ENCODE peak calls at places on chromosomes 5 and 9, in nine cellular contexts. One of them, this sample, is unnamed.

GRCh38 chr5:157269165-157269671 is 3.3 kb downstream of the CYFIP2 start:
- DNase-seq in GM12878: no peak
- DNase-seq in sigmoid colon: no peak
- DNase-seq in NB4: peak; percentile 29
- DNase-seq in upper lobe of left lung: no peak
- DNase-seq in H1: no peak
- DNase-seq in breast epithelium: no peak
- DNase-seq in HCT116: no peak
- DNase-seq in heart left ventricle: no peak
- DNase-seq in this sample: no peak

GRCh38 chr5:411728-412127 is 31.2 kb upstream of the EXOC3 start:
- DNase-seq in GM12878: no peak
- DNase-seq in sigmoid colon: peak; percentile 42
- DNase-seq in NB4: no peak
- DNase-seq in upper lobe of left lung: peak; percentile 37
- DNase-seq in H1: no peak
- DNase-seq in breast epithelium: no peak
- DNase-seq in HCT116: no peak
- DNase-seq in heart left ventricle: no peak
- DNase-seq in this sample: no peak

GRCh38 chr5:73318308-73318719 is 130.3 kb downstream of the FOXD1 start:
- DNase-seq in GM12878: no peak
- DNase-seq in sigmoid colon: no peak
- DNase-seq in NB4: no peak
- DNase-seq in upper lobe of left lung: no peak
- DNase-seq in H1: no peak
- DNase-seq in breast epithelium: no peak
- DNase-seq in HCT116: no peak
- DNase-seq in heart left ventricle: no peak
- DNase-seq in this sample: no peak

GRCh38 chr5:168578006-168578405 is 1.2 kb downstream of the PANK3 start:
- DNase-seq in GM12878: no peak
- DNase-seq in sigmoid colon: no peak
- DNase-seq in NB4: peak; percentile 45
- DNase-seq in upper lobe of left lung: no peak
- DNase-seq in H1: no peak
- DNase-seq in breast epithelium: no peak
- DNase-seq in HCT116: no peak
- DNase-seq in heart left ventricle: no peak
- DNase-seq in this sample: no peak

GRCh38 chr5:126745259-126745992 is 31.5 kb upstream of the LMNB1 start:
- DNase-seq in GM12878: no peak
- DNase-seq in sigmoid colon: no peak
- DNase-seq in NB4: no peak
- DNase-seq in upper lobe of left lung: no peak
- DNase-seq in H1: no peak
- DNase-seq in breast epithelium: no peak
- DNase-seq in HCT116: no peak
- DNase-seq in heart left ventricle: no peak
- DNase-seq in this sample: no peak

GRCh38 chr9:96136992-96137665 is 164.8 kb downstream of the HSD17B3 start:
- DNase-seq in GM12878: peak; percentile 69
- DNase-seq in sigmoid colon: peak; percentile 87
- DNase-seq in NB4: no peak
- DNase-seq in upper lobe of left lung: peak; percentile 54
- DNase-seq in H1: no peak
- DNase-seq in breast epithelium: no peak
- DNase-seq in HCT116: no peak
- DNase-seq in heart left ventricle: no peak
- DNase-seq in this sample: peak; percentile 38

GRCh38 chr9:92682269-92682668 is 12.3 kb upstream of the IPPK start:
- DNase-seq in GM12878: no peak
- DNase-seq in sigmoid colon: no peak
- DNase-seq in NB4: no peak
- DNase-seq in upper lobe of left lung: no peak
- DNase-seq in H1: no peak
- DNase-seq in breast epithelium: no peak
- DNase-seq in HCT116: no peak
- DNase-seq in heart left ventricle: no peak
- DNase-seq in this sample: peak; percentile 79

GRCh38 chr5:145502906-145503305 is 332.2 kb downstream of the PRELID2 start:
- DNase-seq in GM12878: no peak
- DNase-seq in sigmoid colon: no peak
- DNase-seq in NB4: no peak
- DNase-seq in upper lobe of left lung: no peak
- DNase-seq in H1: no peak
- DNase-seq in breast epithelium: no peak
- DNase-seq in HCT116: no peak
- DNase-seq in heart left ventricle: no peak
- DNase-seq in this sample: no peak

GRCh38 chr9:76866689-76867088 is 39.2 kb downstream of the PRUNE2 start:
- DNase-seq in GM12878: no peak
- DNase-seq in sigmoid colon: no peak
- DNase-seq in NB4: no peak
- DNase-seq in upper lobe of left lung: no peak
- DNase-seq in H1: no peak
- DNase-seq in breast epithelium: no peak
- DNase-seq in HCT116: no peak
- DNase-seq in heart left ventricle: no peak
- DNase-seq in this sample: no peak

GRCh38 chr5:126339215-126339805 is 83.9 kb upstream of the GRAMD2B start:
- DNase-seq in GM12878: no peak
- DNase-seq in sigmoid colon: no peak
- DNase-seq in NB4: peak; percentile 67
- DNase-seq in upper lobe of left lung: no peak
- DNase-seq in H1: no peak
- DNase-seq in breast epithelium: peak; percentile 32
- DNase-seq in HCT116: peak; percentile 54
- DNase-seq in heart left ventricle: peak; percentile 40
- DNase-seq in this sample: peak; percentile 65

GRCh38 chr5:135319928-135320606 is 79.0 kb downstream of the MACROH2A1 start:
- DNase-seq in GM12878: no peak
- DNase-seq in sigmoid colon: no peak
- DNase-seq in NB4: peak; percentile 21
- DNase-seq in upper lobe of left lung: no peak
- DNase-seq in H1: no peak
- DNase-seq in breast epithelium: no peak
- DNase-seq in HCT116: no peak
- DNase-seq in heart left ventricle: no peak
- DNase-seq in this sample: no peak

GRCh38 chr9:137307255-137308101 is 5.4 kb upstream of the NRARP start:
- DNase-seq in GM12878: no peak
- DNase-seq in sigmoid colon: no peak
- DNase-seq in NB4: peak; percentile 64
- DNase-seq in upper lobe of left lung: peak; percentile 79
- DNase-seq in H1: no peak
- DNase-seq in breast epithelium: no peak
- DNase-seq in HCT116: no peak
- DNase-seq in heart left ventricle: peak; percentile 13
- DNase-seq in this sample: peak; percentile 89

GRCh38 chr5:124507688-124508087 is 238.8 kb downstream of the ZNF608 start:
- DNase-seq in GM12878: no peak
- DNase-seq in sigmoid colon: no peak
- DNase-seq in NB4: no peak
- DNase-seq in upper lobe of left lung: no peak
- DNase-seq in H1: no peak
- DNase-seq in breast epithelium: no peak
- DNase-seq in HCT116: no peak
- DNase-seq in heart left ventricle: no peak
- DNase-seq in this sample: no peak

GRCh38 chr9:136847827-136848392 is 1.3 kb upstream of the PHPT1 start:
- DNase-seq in GM12878: peak; percentile 23
- DNase-seq in sigmoid colon: peak; percentile 92
- DNase-seq in NB4: peak; percentile 90
- DNase-seq in upper lobe of left lung: peak; percentile 97
- DNase-seq in H1: no peak
- DNase-seq in breast epithelium: peak; percentile 59
- DNase-seq in HCT116: peak; percentile 67
- DNase-seq in heart left ventricle: peak; percentile 88
- DNase-seq in this sample: peak; percentile 86

GRCh38 chr9:4297151-4297794 is 2.6 kb downstream of the GLIS3 start:
- DNase-seq in GM12878: no peak
- DNase-seq in sigmoid colon: peak; percentile 91
- DNase-seq in NB4: peak; percentile 98
- DNase-seq in upper lobe of left lung: no peak
- DNase-seq in H1: no peak
- DNase-seq in breast epithelium: peak; percentile 75
- DNase-seq in HCT116: peak; percentile 79
- DNase-seq in heart left ventricle: peak; percentile 70
- DNase-seq in this sample: peak; percentile 95

GRCh38 chr9:111925017-111925770 is 28.6 kb downstream of the UGCG start:
- DNase-seq in GM12878: no peak
- DNase-seq in sigmoid colon: no peak
- DNase-seq in NB4: peak; percentile 28
- DNase-seq in upper lobe of left lung: no peak
- DNase-seq in H1: no peak
- DNase-seq in breast epithelium: no peak
- DNase-seq in HCT116: no peak
- DNase-seq in heart left ventricle: no peak
- DNase-seq in this sample: no peak

GRCh38 chr5:86613459-86613858 is 4.3 kb upstream of the COX7C start:
- DNase-seq in GM12878: no peak
- DNase-seq in sigmoid colon: no peak
- DNase-seq in NB4: no peak
- DNase-seq in upper lobe of left lung: no peak
- DNase-seq in H1: no peak
- DNase-seq in breast epithelium: no peak
- DNase-seq in HCT116: no peak
- DNase-seq in heart left ventricle: no peak
- DNase-seq in this sample: no peak

GRCh38 chr5:86617756-86618577 is at the start of gene COX7C:
- DNase-seq in GM12878: peak; percentile 97
- DNase-seq in sigmoid colon: peak; percentile 96
- DNase-seq in NB4: peak; percentile 95
- DNase-seq in upper lobe of left lung: peak; percentile 86
- DNase-seq in H1: peak; percentile 87
- DNase-seq in breast epithelium: peak; percentile 87
- DNase-seq in HCT116: peak; percentile 94
- DNase-seq in heart left ventricle: peak; percentile 94
- DNase-seq in this sample: peak; percentile 95

DNA sequence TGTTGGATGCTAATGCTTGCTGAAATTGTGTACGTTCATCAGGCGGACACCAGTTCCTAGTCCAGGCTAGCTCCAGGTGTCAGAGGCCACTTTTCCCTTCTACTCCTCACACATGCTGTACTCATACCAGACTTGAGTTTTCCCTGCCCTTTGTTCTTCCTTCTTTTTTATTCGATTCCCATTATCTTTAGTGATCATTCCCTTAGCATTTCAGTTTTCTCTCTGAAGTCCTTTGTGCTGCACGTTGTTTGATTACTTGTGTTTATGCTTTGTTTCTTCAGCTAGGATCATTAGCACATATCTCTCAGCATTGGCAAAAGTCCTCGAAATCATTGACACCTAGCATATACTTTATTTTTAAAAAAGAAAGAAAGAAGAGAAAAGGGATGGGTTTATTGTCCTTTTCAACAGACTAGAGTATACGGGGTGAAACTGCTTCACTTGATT is 409 bp upstream of the COX7C start:
- DNase-seq in GM12878: no peak
- DNase-seq in sigmoid colon: no peak
- DNase-seq in NB4: peak; percentile 5
- DNase-seq in upper lobe of left lung: no peak
- DNase-seq in H1: no peak
- DNase-seq in breast epithelium: no peak
- DNase-seq in HCT116: no peak
- DNase-seq in heart left ventricle: no peak
- DNase-seq in this sample: no peak
- H3K4me3 ChIP-seq in GM12878: no peak overlapping the region
- H3K4me3 ChIP-seq in sigmoid colon: no peak overlapping the region
- H3K4me3 ChIP-seq in NB4: no peak overlapping the region
- H3K4me3 ChIP-seq in upper lobe of left lung: peak overlapping the region; percentile 97
- H3K4me3 ChIP-seq in H1: peak overlapping the region; percentile 88
- H3K4me3 ChIP-seq in breast epithelium: no peak overlapping the region
- H3K4me3 ChIP-seq in HCT116: peak overlapping the region; percentile 70
- H3K4me3 ChIP-seq in heart left ventricle: no peak overlapping the region
- H3K4me3 ChIP-seq in this sample: no peak overlapping the region

DNA sequence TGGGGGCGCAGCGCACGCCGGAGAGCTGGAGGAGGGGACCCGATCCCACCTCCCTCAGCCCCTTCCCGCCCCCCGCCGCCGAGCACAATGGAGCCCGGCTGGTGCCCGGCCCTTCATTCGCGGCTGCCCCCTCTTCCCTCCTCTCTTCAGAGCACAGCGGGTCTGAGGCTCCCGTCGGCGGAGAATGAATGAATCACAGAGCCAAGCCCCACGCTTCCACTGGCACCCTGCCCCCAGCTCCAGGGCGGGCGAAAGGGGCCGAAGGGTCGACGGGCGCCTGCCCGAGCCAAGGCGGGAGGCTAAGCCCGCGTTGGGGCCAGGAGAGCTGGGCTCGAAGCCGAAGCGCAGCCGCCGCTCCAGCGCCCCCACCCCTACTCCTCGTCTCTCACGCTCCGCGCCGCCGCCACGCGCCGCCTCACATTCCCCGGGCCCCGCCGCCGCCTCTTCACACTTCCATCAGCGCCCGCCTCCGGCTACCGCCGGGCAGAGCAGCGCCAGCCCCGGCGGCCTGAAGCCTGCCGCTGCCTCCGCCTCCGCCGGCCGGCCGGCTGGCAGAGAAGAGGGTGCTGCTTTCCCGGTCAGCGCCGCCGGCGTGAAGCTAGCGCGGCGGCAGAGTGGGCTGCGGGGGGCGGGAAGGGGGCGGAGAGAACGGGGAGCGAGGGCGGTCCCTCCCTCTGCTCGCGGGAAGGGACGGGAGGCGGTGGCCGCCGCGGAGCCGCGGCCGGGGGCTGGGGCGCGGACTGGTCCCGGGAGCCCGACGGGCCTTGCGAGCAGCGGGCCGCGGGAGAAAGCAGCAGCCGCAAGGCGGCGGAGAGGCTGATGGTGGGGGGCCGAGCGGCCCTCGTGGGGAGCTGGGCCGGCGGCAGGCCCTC is at the start of gene HOMER1:
- DNase-seq in GM12878: no peak
- DNase-seq in sigmoid colon: peak; percentile 90
- DNase-seq in NB4: peak; percentile 88
- DNase-seq in upper lobe of left lung: peak; percentile 96
- DNase-seq in H1: no peak
- DNase-seq in breast epithelium: peak; percentile 63
- DNase-seq in HCT116: peak; percentile 41
- DNase-seq in heart left ventricle: peak; percentile 83
- DNase-seq in this sample: peak; percentile 95
- TF ChIP-seq POLR2A in GM12878: no peak
- TF ChIP-seq POLR2A in sigmoid colon: no peak
- TF ChIP-seq POLR2A in NB4: peak; percentile 52
- TF ChIP-seq POLR2A in upper lobe of left lung: peak; percentile 86
- TF ChIP-seq POLR2A in H1: no peak
- TF ChIP-seq POLR2A in breast epithelium: no peak
- TF ChIP-seq POLR2A in HCT116: no peak
- TF ChIP-seq POLR2A in heart left ventricle: no peak
- TF ChIP-seq POLR2A in this sample: no peak

GRCh38 chr5:68252678-68253520 is 37.3 kb downstream of the PIK3R1 start:
- DNase-seq in GM12878: no peak
- DNase-seq in sigmoid colon: peak; percentile 82
- DNase-seq in NB4: peak; percentile 69
- DNase-seq in upper lobe of left lung: no peak
- DNase-seq in H1: peak; percentile 27
- DNase-seq in breast epithelium: no peak
- DNase-seq in HCT116: peak; percentile 46
- DNase-seq in heart left ventricle: peak; percentile 59
- DNase-seq in this sample: peak; percentile 62
- H3K4me3 ChIP-seq in GM12878: no peak overlapping the region
- H3K4me3 ChIP-seq in sigmoid colon: peak overlapping the region; percentile 26
- H3K4me3 ChIP-seq in NB4: no peak overlapping the region
- H3K4me3 ChIP-seq in upper lobe of left lung: no peak overlapping the region
- H3K4me3 ChIP-seq in H1: no peak overlapping the region
- H3K4me3 ChIP-seq in breast epithelium: peak overlapping the region; percentile 16
- H3K4me3 ChIP-seq in HCT116: no peak overlapping the region
- H3K4me3 ChIP-seq in heart left ventricle: no peak overlapping the region
- H3K4me3 ChIP-seq in this sample: no peak overlapping the region

GRCh38 chr5:172984244-172984953 is 828 bp downstream of the ATP6V0E1 start:
- DNase-seq in GM12878: peak; percentile 56
- DNase-seq in sigmoid colon: peak; percentile 93
- DNase-seq in NB4: peak; percentile 92
- DNase-seq in upper lobe of left lung: no peak
- DNase-seq in H1: peak; percentile 38
- DNase-seq in breast epithelium: peak; percentile 76
- DNase-seq in HCT116: peak; percentile 45
- DNase-seq in heart left ventricle: peak; percentile 51
- DNase-seq in this sample: peak; percentile 94
- TF ChIP-seq POLR2A in GM12878: no peak
- TF ChIP-seq POLR2A in sigmoid colon: no peak
- TF ChIP-seq POLR2A in NB4: no peak
- TF ChIP-seq POLR2A in upper lobe of left lung: no peak
- TF ChIP-seq POLR2A in H1: no peak
- TF ChIP-seq POLR2A in breast epithelium: no peak
- TF ChIP-seq POLR2A in HCT116: no peak
- TF ChIP-seq POLR2A in heart left ventricle: no peak
- TF ChIP-seq POLR2A in this sample: no peak

This sample was measured in lower leg skin.